ENCODE peak calls at places on chromosomes 13 and 19, in eight cellular contexts. One of them, this sample, is unnamed.

GRCh38 chr19:53432088-53432661 is 391 bp downstream of the ZNF761 start:
- DNase-seq in hypothalamus: no peak
- DNase-seq in Peyer's patch: no peak
- DNase-seq in NCI-H2171: no peak
- DNase-seq in tibial artery: no peak
- DNase-seq in NCI-H2081: no peak
- DNase-seq in stimulated activated CD4-positive, alpha-beta T cell treated with anti-CD3 and anti-CD28 coated beads, Interleukin-1b, Interleukin-23, amount 100 ng/mL, for 1 hour: no peak
- DNase-seq in left cardiac atrium: peak
- DNase-seq in this sample: no peak

GRCh38 chr19:31512403-31512970 is 163.3 kb upstream of the TSHZ3 start:
- DNase-seq in hypothalamus: no peak
- DNase-seq in Peyer's patch: no peak
- DNase-seq in NCI-H2171: no peak
- DNase-seq in tibial artery: no peak
- DNase-seq in NCI-H2081: no peak
- DNase-seq in stimulated activated CD4-positive, alpha-beta T cell treated with anti-CD3 and anti-CD28 coated beads, Interleukin-1b, Interleukin-23, amount 100 ng/mL, for 1 hour: no peak
- DNase-seq in left cardiac atrium: no peak
- DNase-seq in this sample: no peak

GRCh38 chr13:56317839-56318238 is 822.9 kb upstream of the PRR20A start:
- DNase-seq in hypothalamus: no peak
- DNase-seq in Peyer's patch: no peak
- DNase-seq in NCI-H2171: no peak
- DNase-seq in tibial artery: no peak
- DNase-seq in NCI-H2081: no peak
- DNase-seq in stimulated activated CD4-positive, alpha-beta T cell treated with anti-CD3 and anti-CD28 coated beads, Interleukin-1b, Interleukin-23, amount 100 ng/mL, for 1 hour: no peak
- DNase-seq in left cardiac atrium: no peak
- DNase-seq in this sample: no peak

GRCh38 chr19:8367327-8368001 is 3.5 kb downstream of the ANGPTL4 start:
- DNase-seq in hypothalamus: peak
- DNase-seq in Peyer's patch: peak
- DNase-seq in NCI-H2171: peak
- DNase-seq in tibial artery: peak
- DNase-seq in NCI-H2081: no peak
- DNase-seq in stimulated activated CD4-positive, alpha-beta T cell treated with anti-CD3 and anti-CD28 coated beads, Interleukin-1b, Interleukin-23, amount 100 ng/mL, for 1 hour: no peak
- DNase-seq in left cardiac atrium: peak
- DNase-seq in this sample: peak

GRCh38 chr13:98476106-98476505 is 100.8 kb downstream of the STK24 start:
- DNase-seq in hypothalamus: no peak
- DNase-seq in Peyer's patch: no peak
- DNase-seq in NCI-H2171: no peak
- DNase-seq in tibial artery: no peak
- DNase-seq in NCI-H2081: no peak
- DNase-seq in stimulated activated CD4-positive, alpha-beta T cell treated with anti-CD3 and anti-CD28 coated beads, Interleukin-1b, Interleukin-23, amount 100 ng/mL, for 1 hour: no peak
- DNase-seq in left cardiac atrium: no peak
- DNase-seq in this sample: no peak

GRCh38 chr13:52868190-52868589 is 19.8 kb upstream of the PCDH8 start:
- DNase-seq in hypothalamus: no peak
- DNase-seq in Peyer's patch: no peak
- DNase-seq in NCI-H2171: no peak
- DNase-seq in tibial artery: no peak
- DNase-seq in NCI-H2081: no peak
- DNase-seq in stimulated activated CD4-positive, alpha-beta T cell treated with anti-CD3 and anti-CD28 coated beads, Interleukin-1b, Interleukin-23, amount 100 ng/mL, for 1 hour: no peak
- DNase-seq in left cardiac atrium: no peak
- DNase-seq in this sample: no peak

GRCh38 chr13:99208845-99209527 is 8.3 kb downstream of the UBAC2 start:
- DNase-seq in hypothalamus: no peak
- DNase-seq in Peyer's patch: no peak
- DNase-seq in NCI-H2171: no peak
- DNase-seq in tibial artery: no peak
- DNase-seq in NCI-H2081: no peak
- DNase-seq in stimulated activated CD4-positive, alpha-beta T cell treated with anti-CD3 and anti-CD28 coated beads, Interleukin-1b, Interleukin-23, amount 100 ng/mL, for 1 hour: no peak
- DNase-seq in left cardiac atrium: no peak
- DNase-seq in this sample: no peak

GRCh38 chr13:34046457-34046856 is 228.5 kb downstream of the RFC3 start:
- DNase-seq in hypothalamus: no peak
- DNase-seq in Peyer's patch: no peak
- DNase-seq in NCI-H2171: no peak
- DNase-seq in tibial artery: no peak
- DNase-seq in NCI-H2081: no peak
- DNase-seq in stimulated activated CD4-positive, alpha-beta T cell treated with anti-CD3 and anti-CD28 coated beads, Interleukin-1b, Interleukin-23, amount 100 ng/mL, for 1 hour: no peak
- DNase-seq in left cardiac atrium: no peak
- DNase-seq in this sample: no peak

GRCh38 chr19:34319230-34319585 is 45.8 kb upstream of the GPI start:
- DNase-seq in hypothalamus: no peak
- DNase-seq in Peyer's patch: no peak
- DNase-seq in NCI-H2171: no peak
- DNase-seq in tibial artery: no peak
- DNase-seq in NCI-H2081: no peak
- DNase-seq in stimulated activated CD4-positive, alpha-beta T cell treated with anti-CD3 and anti-CD28 coated beads, Interleukin-1b, Interleukin-23, amount 100 ng/mL, for 1 hour: no peak
- DNase-seq in left cardiac atrium: no peak
- DNase-seq in this sample: no peak

GRCh38 chr13:101453784-101454201 is 1.3 kb downstream of the ITGBL1 start:
- DNase-seq in hypothalamus: peak
- DNase-seq in Peyer's patch: no peak
- DNase-seq in NCI-H2171: no peak
- DNase-seq in tibial artery: no peak
- DNase-seq in NCI-H2081: no peak
- DNase-seq in stimulated activated CD4-positive, alpha-beta T cell treated with anti-CD3 and anti-CD28 coated beads, Interleukin-1b, Interleukin-23, amount 100 ng/mL, for 1 hour: no peak
- DNase-seq in left cardiac atrium: no peak
- DNase-seq in this sample: no peak

GRCh38 chr19:3976495-3977241 is 5.8 kb upstream of the DAPK3 start:
- DNase-seq in hypothalamus: no peak
- DNase-seq in Peyer's patch: no peak
- DNase-seq in NCI-H2171: no peak
- DNase-seq in tibial artery: peak
- DNase-seq in NCI-H2081: no peak
- DNase-seq in stimulated activated CD4-positive, alpha-beta T cell treated with anti-CD3 and anti-CD28 coated beads, Interleukin-1b, Interleukin-23, amount 100 ng/mL, for 1 hour: no peak
- DNase-seq in left cardiac atrium: no peak
- DNase-seq in this sample: no peak

GRCh38 chr19:19866599-19867248 is 1.0 kb downstream of the ZNF253 start:
- DNase-seq in hypothalamus: no peak
- DNase-seq in Peyer's patch: peak
- DNase-seq in NCI-H2171: no peak
- DNase-seq in tibial artery: peak
- DNase-seq in NCI-H2081: no peak
- DNase-seq in stimulated activated CD4-positive, alpha-beta T cell treated with anti-CD3 and anti-CD28 coated beads, Interleukin-1b, Interleukin-23, amount 100 ng/mL, for 1 hour: peak
- DNase-seq in left cardiac atrium: peak
- DNase-seq in this sample: no peak

GRCh38 chr13:49869514-49869913 is 66.6 kb downstream of the SPRYD7 start:
- DNase-seq in hypothalamus: no peak
- DNase-seq in Peyer's patch: no peak
- DNase-seq in NCI-H2171: no peak
- DNase-seq in tibial artery: no peak
- DNase-seq in NCI-H2081: no peak
- DNase-seq in stimulated activated CD4-positive, alpha-beta T cell treated with anti-CD3 and anti-CD28 coated beads, Interleukin-1b, Interleukin-23, amount 100 ng/mL, for 1 hour: no peak
- DNase-seq in left cardiac atrium: no peak
- DNase-seq in this sample: no peak

This sample was measured in thoracic aorta.